ENCODE peak calls at places on chromosomes 1 and 21, in nine cellular contexts. G, R, H, V, F, E, Y, S and I are unnamed samples.

GRCh38 chr1:111733183-111733995 is 5.8 kb downstream of the INKA2 start:
- DNase-seq in G (peak), R (no peak), H (peak), V (peak), F (peak), E (no peak), Y (no peak), S (no peak), I (peak)

GRCh38 chr1:213561870-213562269 is 425.9 kb upstream of the PROX1 start:
- DNase-seq in G (no peak), R (no peak), H (no peak), V (no peak), F (no peak), E (no peak), Y (no peak), S (no peak), I (no peak)

GRCh38 chr1:157092831-157093230 is 6.8 kb downstream of the ETV3L start:
- DNase-seq in G (no peak), R (no peak), H (peak), V (no peak), F (peak), E (peak), Y (no peak), S (no peak), I (no peak)

GRCh38 chr1:208204779-208205178 is 39.4 kb downstream of the PLXNA2 start:
- DNase-seq in G (no peak), R (no peak), H (no peak), V (no peak), F (no peak), E (no peak), Y (no peak), S (no peak), I (no peak)

GRCh38 chr1:110155878-110156522 is 5.7 kb downstream of the SLC6A17 start:
- DNase-seq in G (peak), R (no peak), H (peak), V (peak), F (peak), E (no peak), Y (no peak), S (no peak), I (no peak)

GRCh38 chr1:11749203-11749689 is 12.7 kb upstream of the C1orf167 start:
- DNase-seq in G (no peak), R (no peak), H (peak), V (no peak), F (peak), E (no peak), Y (no peak), S (no peak), I (no peak)

GRCh38 chr1:30514945-30515344 is 208.4 kb downstream of the MATN1 start:
- DNase-seq in G (no peak), R (no peak), H (no peak), V (no peak), F (no peak), E (no peak), Y (no peak), S (no peak), I (peak)

GRCh38 chr21:35027558-35028450 is 21.3 kb downstream of the RUNX1 start:
- DNase-seq in G (no peak), R (no peak), H (no peak), V (no peak), F (no peak), E (no peak), Y (no peak), S (no peak), I (peak)

GRCh38 chr1:203031467-203031866 is 5.2 kb downstream of the PPFIA4 start:
- DNase-seq in G (no peak), R (no peak), H (no peak), V (no peak), F (no peak), E (no peak), Y (no peak), S (no peak), I (no peak)
- TF ChIP-seq CTCF in G (peak), R (no peak), H (no peak), V (peak), F (no peak), E (no peak), Y (peak), S (no peak), I (no peak)

GRCh38 chr1:1567831-1568380 is 6.8 kb downstream of the SSU72 start:
- DNase-seq in G (no peak), R (no peak), H (no peak), V (no peak), F (peak), E (peak), Y (no peak), S (no peak), I (no peak)
- H3K4me3 ChIP-seq in G (no peak), R (no peak), H (no peak), V (no peak), F (no peak), E (no peak), Y (no peak), S (no peak), I (no peak)

GRCh38 chr21:45329261-45330074 is 41.8 kb upstream of the POFUT2 start:
- DNase-seq in G (no peak), R (no peak), H (peak), V (no peak), F (no peak), E (peak), Y (no peak), S (no peak), I (no peak)

GRCh38 chr21:45330851-45331261 is 43.2 kb upstream of the POFUT2 start:
- DNase-seq in G (no peak), R (no peak), H (peak), V (no peak), F (no peak), E (peak), Y (no peak), S (no peak), I (no peak)

GRCh38 chr21:45331521-45332257 is 44.0 kb upstream of the POFUT2 start:
- DNase-seq in G (no peak), R (no peak), H (peak), V (no peak), F (no peak), E (peak), Y (no peak), S (no peak), I (no peak)

GRCh38 chr21:45328198-45329087 is 40.7 kb upstream of the POFUT2 start:
- DNase-seq in G (no peak), R (no peak), H (peak), V (no peak), F (no peak), E (peak), Y (no peak), S (no peak), I (no peak)

GRCh38 chr21:45330075-45330781 is 42.5 kb upstream of the POFUT2 start:
- DNase-seq in G (peak), R (no peak), H (peak), V (peak), F (peak), E (peak), Y (no peak), S (no peak), I (no peak)
- H3K27ac ChIP-seq in G (peak), R (peak), H (no peak), V (peak), F (peak), E (peak), Y (peak), S (no peak), I (peak)

DNA sequence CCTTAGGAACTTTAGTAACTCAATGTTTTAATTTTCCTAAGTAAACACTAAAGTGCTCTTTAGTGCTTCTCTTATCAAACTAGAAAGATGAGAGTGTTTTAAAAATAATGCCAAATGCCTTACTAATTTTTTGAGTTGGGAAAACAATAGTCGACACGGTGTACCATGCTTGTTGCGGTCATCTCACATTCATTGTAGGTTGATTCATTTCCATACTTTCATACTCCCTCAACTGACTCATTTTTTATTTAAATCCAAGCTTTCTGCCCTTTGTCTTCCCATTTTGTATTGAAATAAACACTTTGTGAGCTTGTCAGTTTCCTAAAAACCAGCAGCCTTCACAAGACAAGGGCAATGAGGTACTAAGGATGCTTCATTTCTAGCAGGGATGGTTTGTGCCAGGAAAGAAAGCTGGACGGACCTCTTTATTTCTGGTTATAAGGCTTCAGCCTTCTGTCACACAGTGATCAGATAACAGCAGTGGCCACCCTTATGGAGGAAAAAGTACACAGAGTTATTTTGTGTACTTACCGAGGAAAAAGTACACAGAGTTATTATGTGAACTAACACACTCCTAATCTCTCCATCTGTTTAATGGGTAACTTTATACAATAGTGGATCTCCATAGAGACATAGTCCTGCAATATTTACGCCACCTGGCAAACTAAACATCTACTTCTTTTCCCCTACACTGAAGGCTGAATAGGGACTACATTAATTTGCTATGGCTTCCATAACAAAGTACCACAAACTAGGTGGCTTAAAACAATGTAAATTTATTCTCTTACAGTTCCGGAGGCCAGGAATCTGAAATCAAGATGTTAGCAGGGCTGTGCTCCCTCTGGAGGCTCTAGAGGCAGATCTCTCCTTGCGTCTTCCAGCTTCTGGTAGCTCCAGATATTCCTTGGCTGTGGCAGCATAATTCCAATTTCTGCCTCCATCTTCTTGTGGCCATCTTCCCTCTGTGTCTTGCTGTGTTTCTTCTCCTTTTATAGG is 13.0 kb upstream of the CCDC190 start:
- DNase-seq in G (peak), R (no peak), H (no peak), V (peak), F (peak), E (no peak), Y (no peak), S (no peak), I (no peak)
- TF ChIP-seq CTCF in G (peak), R (no peak), H (no peak), V (peak), F (no peak), E (no peak), Y (peak), S (no peak), I (no peak)

GRCh38 chr1:6965062-6965913 is 180.0 kb downstream of the CAMTA1 start:
- DNase-seq in G (no peak), R (no peak), H (no peak), V (no peak), F (no peak), E (no peak), Y (no peak), S (no peak), I (no peak)
- H3K4me3 ChIP-seq in G (no peak), R (no peak), H (no peak), V (no peak), F (no peak), E (no peak), Y (no peak), S (no peak), I (no peak)

DNA sequence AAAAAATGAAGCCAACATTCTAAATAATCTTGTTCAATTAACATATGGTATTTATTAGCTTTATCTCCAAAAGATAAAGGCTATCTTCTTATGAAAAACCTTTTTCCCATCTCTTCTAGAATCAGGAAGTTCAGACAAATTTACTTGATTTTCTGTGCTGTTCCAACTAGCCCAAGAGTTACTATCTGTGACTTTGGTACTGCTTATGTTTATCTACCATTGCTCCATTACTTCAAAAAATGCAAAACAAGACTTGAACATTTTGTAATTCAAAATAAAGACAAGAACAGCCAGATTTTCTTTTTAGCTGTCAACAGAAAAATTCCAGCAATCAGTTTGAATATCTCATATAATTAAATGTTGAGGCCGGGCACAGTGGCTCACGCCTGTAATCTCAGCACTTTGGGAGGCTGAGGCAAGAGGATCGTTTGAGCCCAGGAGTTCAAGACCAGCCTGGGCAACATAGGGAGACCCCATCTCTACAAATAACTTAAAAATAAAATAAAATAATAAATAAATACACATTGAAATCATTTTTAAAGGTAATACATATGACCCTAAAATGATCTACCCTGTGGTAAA is 188.5 kb downstream of the LTN1 start:
- DNase-seq in G (no peak), R (no peak), H (no peak), V (no peak), F (no peak), E (no peak), Y (no peak), S (no peak), I (no peak)
- H3K27ac ChIP-seq in G (no peak), R (peak), H (peak), V (no peak), F (no peak), E (peak), Y (no peak), S (peak), I (peak)

DNA sequence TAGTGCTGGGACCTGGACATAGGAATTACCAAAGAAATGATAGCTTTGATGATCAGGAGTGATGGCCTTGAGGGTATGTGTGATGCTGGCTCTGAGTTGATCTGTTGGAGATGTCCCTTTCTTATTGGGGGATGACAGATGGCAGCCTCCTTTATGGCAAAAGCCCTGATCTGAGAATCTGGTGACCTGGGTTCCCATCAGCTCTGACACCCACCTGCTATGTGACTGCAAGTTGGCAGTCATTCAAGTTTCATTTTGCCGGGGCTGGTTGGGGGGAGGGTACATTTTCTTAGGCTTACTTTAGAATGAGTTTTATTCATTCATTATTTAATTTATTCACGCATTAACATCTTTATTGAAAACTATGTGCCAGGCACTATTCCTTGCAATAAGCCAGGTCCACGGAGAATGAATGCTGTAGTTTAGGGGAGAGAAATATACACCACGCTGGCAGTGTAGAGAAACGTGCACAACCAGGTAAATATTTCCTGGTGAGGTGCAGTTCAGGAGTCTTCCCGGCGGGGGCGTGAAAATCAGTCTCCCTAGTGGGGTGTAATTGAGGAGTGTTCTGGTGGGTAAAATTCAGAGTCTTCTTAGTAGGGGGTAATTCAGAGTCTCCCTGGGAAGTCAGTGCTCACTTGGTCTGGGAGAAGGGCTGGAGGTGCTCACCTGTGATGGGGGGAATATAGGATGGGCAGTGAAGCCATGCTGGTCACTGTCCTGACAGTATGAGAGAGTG is 401.3 kb downstream of the CAMTA1 start:
- DNase-seq in G (no peak), R (no peak), H (no peak), V (no peak), F (no peak), E (no peak), Y (no peak), S (no peak), I (no peak)
- TF ChIP-seq CTCF in G (peak), R (no peak), H (no peak), V (no peak), F (no peak), E (no peak), Y (peak), S (no peak), I (no peak)

DNA sequence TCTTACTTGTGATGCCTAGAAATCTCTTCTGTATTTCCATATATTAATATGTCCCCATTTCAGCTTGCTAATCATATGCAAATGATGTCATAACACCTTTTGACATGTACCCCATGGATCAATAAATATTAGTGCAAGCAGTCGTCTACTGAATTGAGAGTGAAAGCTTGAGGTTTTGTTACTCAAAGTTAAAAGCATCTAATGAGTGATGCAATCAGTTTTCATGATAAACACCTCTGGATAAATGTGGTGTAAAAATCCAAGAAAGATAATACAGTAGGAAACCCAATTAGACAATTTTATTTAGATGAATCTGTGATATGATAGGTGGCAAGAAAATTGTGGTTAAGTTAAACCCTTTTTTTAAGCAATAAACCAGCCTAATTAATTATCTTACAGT is 141.2 kb upstream of the DMRTA2 start:
- DNase-seq in G (no peak), R (no peak), H (no peak), V (no peak), F (no peak), E (no peak), Y (no peak), S (no peak), I (no peak)
- H3K4me3 ChIP-seq in G (no peak), R (no peak), H (no peak), V (no peak), F (no peak), E (no peak), Y (no peak), S (no peak), I (no peak)

DNA sequence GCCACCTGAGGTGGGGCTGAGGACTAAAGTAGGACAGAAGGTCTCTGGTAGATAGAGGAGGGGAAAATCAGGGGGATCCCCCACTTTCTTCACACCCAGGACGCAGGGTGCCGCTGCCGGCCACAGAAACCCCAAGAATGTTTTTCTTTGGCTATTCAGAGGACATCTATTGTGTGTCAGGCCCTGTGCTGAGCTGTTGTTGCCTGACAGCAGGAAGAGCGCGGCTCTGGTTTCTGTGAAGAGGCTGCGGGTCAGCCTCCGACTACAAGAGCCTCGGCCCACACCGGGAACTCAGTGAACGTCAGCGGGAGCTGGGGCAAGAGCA is 407 bp upstream of the PIGV start:
- DNase-seq in G (peak), R (no peak), H (no peak), V (peak), F (no peak), E (no peak), Y (no peak), S (no peak), I (no peak)
- H3K27ac ChIP-seq in G (peak), R (peak), H (peak), V (peak), F (peak), E (peak), Y (peak), S (peak), I (peak)